ENCODE peak calls at places on chromosomes 16 and 17, in six cellular contexts. M, W, E, A, V and C are unnamed samples.

GRCh38 chr17:50028207-50029120 is 27.4 kb upstream of the ITGA3 start:
- DNase-seq in W (no peak), A (peak), V (no peak), M (no peak), E (peak), C (no peak)

GRCh38 chr17:31798205-31798724 is 60.8 kb downstream of the COPRS start:
- DNase-seq in V (no peak), A (no peak), W (no peak), E (no peak), M (no peak), C (no peak)

GRCh38 chr16:67021321-67021720 is 7.6 kb upstream of the CBFB start:
- DNase-seq in A (no peak), M (no peak), W (no peak), V (no peak), E (peak), C (no peak)

GRCh38 chr17:82325286-82326180 is 8.0 kb downstream of the SECTM1 start:
- DNase-seq in M (no peak), W (no peak), A (no peak), V (no peak), E (no peak), C (no peak)

GRCh38 chr17:54085934-54086333 is 263.2 kb downstream of the KIF2B start:
- DNase-seq in A (no peak), M (no peak), E (no peak), V (no peak), W (no peak), C (no peak)

GRCh38 chr16:30636599-30636998 is 14.2 kb upstream of the PRR14 start:
- DNase-seq in A (no peak), E (no peak), W (no peak), M (no peak), V (no peak), C (no peak)

GRCh38 chr17:15157051-15157450 is 108.1 kb downstream of the PMP22 start:
- DNase-seq in W (no peak), E (no peak), M (no peak), V (no peak), A (peak), C (no peak)

GRCh38 chr17:21174186-21174585 is 39.8 kb downstream of the TMEM11 start:
- DNase-seq in W (no peak), M (no peak), A (no peak), V (no peak), E (peak), C (no peak)

GRCh38 chr16:69917739-69918138 is 33.4 kb upstream of the CLEC18A start:
- DNase-seq in V (no peak), A (peak), M (no peak), W (no peak), E (peak), C (no peak)

GRCh38 chr16:78746718-78747117 is 647.3 kb downstream of the WWOX start:
- DNase-seq in M (no peak), A (no peak), W (no peak), V (no peak), E (no peak), C (no peak)

GRCh38 chr17:82043507-82043906 is 6.0 kb upstream of the DCXR start:
- DNase-seq in A (no peak), V (no peak), M (no peak), W (no peak), E (no peak), C (no peak)

GRCh38 chr16:59459811-59460210 is 725.7 kb upstream of the GOT2 start:
- DNase-seq in A (peak), M (no peak), E (no peak), V (no peak), W (no peak), C (no peak)

GRCh38 chr17:81911277-81911961 is at the start of gene PCYT2:
- DNase-seq in M (peak), W (peak), V (peak), E (peak), A (peak), C (peak)